ENCODE peak calls at places on chromosomes 12 and 14, in ten cellular contexts. P is cardiac muscle cell, O is HCT116, Z is fibroblast of pulmonary artery, A is K562, M is left lung, D is neural progenitor cell, R is psoas muscle, K is H7, W is cardiac fibroblast. H is an unnamed sample.

GRCh38 chr12:93050026-93050747 is 121.1 kb upstream of the EEA1 start:
- DNase-seq in P (peak), O (no peak), Z (peak), A (no peak), M (no peak), D (no peak), R (no peak), K (no peak), W (peak), H (peak)

GRCh38 chr12:99618657-99619056 is 28.9 kb upstream of the GARIN6 start:
- DNase-seq in P (no peak), O (no peak), Z (no peak), A (no peak), M (no peak), D (no peak), R (no peak), K (no peak), W (no peak), H (no peak)

GRCh38 chr12:102806110-102806509 is 110.9 kb downstream of the PAH start:
- DNase-seq in P (no peak), O (no peak), Z (no peak), A (no peak), M (no peak), D (no peak), R (peak), K (peak), W (no peak), H (no peak)

GRCh38 chr12:122094735-122095561 is 16.4 kb downstream of the MLXIP start:
- DNase-seq in P (peak), O (no peak), Z (peak), A (no peak), M (no peak), D (no peak), R (no peak), K (no peak), W (peak), H (no peak)

GRCh38 chr12:32107376-32108267 is 975 bp downstream of the BICD1 start:
- DNase-seq in P (peak), O (peak), Z (peak), A (peak), M (no peak), D (peak), R (no peak), K (no peak), W (peak), H (peak)

GRCh38 chr12:62873116-62873825 is 61.7 kb downstream of the PPM1H start:
- DNase-seq in P (no peak), O (no peak), Z (no peak), A (no peak), M (no peak), D (no peak), R (no peak), K (no peak), W (no peak), H (no peak)

GRCh38 chr14:68340262-68340661 is 452.6 kb downstream of the ZFP36L1 start:
- DNase-seq in P (no peak), O (no peak), Z (no peak), A (no peak), M (no peak), D (no peak), R (no peak), K (peak), W (no peak), H (no peak)

GRCh38 chr14:58650857-58651256 is 13.1 kb downstream of the DACT1 start:
- DNase-seq in P (no peak), O (no peak), Z (no peak), A (no peak), M (no peak), D (no peak), R (no peak), K (no peak), W (no peak), H (no peak)

GRCh38 chr12:10722502-10722904 is 620 bp downstream of the YBX3 start:
- DNase-seq in P (peak), O (no peak), Z (peak), A (peak), M (peak), D (peak), R (peak), K (peak), W (peak), H (no peak)

GRCh38 chr12:57611116-57611809 is at the start of gene ARHGEF25:
- DNase-seq in P (peak), O (no peak), Z (peak), A (peak), M (peak), D (peak), R (peak), K (peak), W (peak), H (peak)

GRCh38 chr14:105397350-105397931 is 897 bp upstream of the TEX22 start:
- DNase-seq in P (no peak), O (no peak), Z (no peak), A (no peak), M (no peak), D (no peak), R (peak), K (no peak), W (no peak), H (no peak)

GRCh38 chr14:64821651-64822050 is 58.1 kb downstream of the SPTB start:
- DNase-seq in P (no peak), O (no peak), Z (no peak), A (no peak), M (no peak), D (no peak), R (no peak), K (no peak), W (no peak), H (no peak)

DNA sequence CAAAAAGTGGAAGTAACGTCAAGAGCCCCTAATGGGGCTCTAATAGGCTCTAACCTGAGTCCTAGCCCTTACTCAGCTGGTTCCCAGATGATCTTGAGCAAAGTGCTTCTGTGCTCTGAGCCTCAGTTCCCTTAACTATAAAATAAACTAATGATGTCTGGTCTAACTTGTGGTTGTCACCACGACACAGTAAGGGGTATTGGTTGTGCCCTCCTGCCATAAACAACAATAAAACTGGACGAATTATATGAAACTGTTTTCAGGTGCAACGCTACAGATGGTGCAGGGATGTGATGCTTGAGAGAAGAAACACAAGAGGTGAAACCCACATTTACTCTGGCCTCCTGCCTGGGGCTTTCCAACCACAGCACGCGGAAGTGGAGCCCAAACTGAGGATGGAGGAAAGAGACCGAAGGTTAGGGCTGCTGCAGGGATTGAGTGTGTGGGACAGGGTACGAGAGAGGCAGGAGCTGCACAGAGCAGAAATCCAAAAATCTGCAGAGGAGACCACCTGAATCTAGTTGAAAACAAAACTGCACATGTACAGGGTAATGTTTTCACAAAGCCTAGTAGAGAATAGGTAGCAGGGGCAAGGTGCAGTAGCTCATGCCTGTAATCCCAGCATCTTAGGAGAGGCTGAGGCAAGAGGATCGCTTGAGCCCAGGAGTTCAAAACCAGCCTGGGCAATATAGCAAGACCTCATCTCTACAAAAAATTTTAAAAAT is 45.6 kb upstream of the BCL2L14 start:
- DNase-seq in P (no peak), O (no peak), Z (no peak), A (no peak), M (no peak), D (no peak), R (no peak), K (no peak), W (no peak), H (no peak)
- H3K4me3 ChIP-seq in P (no peak), O (no peak), Z (no peak), A (no peak), M (no peak), D (no peak), R (no peak), K (no peak), W (no peak), H (no peak)

DNA sequence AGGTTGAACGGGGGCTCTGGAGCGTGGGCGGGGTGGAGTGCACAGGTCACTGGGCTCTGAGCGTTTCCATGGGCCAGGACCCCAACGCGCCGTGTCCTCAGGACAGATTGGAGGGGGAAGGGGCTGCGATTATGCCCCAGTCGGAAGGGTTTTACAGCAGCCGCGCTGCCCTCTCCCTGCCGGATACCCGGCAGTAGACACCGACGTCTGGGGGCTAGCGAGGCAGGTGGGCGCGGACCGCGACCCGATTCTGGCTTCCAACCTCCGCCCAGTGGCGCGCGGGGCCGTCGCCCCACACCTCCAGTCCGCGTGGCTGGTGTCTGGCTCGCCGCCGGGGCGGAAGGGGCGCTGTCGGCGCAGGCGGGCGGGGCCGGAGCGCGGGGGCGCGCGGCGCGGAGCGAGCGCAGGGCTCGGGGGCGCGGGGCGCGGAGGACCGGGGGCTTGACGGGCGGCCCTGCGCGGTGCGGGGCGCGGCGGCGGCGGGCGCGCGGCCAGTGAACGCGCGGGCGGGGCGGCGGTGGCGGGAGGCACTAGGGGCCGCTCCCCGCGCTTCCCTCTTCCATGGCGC is 2.4 kb upstream of the KIF26A start:
- DNase-seq in P (no peak), O (no peak), Z (no peak), A (no peak), M (no peak), D (peak), R (peak), K (peak), W (no peak), H (no peak)
- H3K4me3 ChIP-seq in P (peak), O (no peak), Z (no peak), A (no peak), M (no peak), D (peak), R (peak), K (peak), W (no peak), H (peak)

GRCh38 chr14:99427632-99428315 is 52.9 kb downstream of the SETD3 start:
- DNase-seq in P (peak), O (no peak), Z (peak), A (no peak), M (no peak), D (no peak), R (no peak), K (no peak), W (peak), H (no peak)

GRCh38 chr14:99424306-99424877 is 56.3 kb downstream of the SETD3 start:
- DNase-seq in P (no peak), O (no peak), Z (no peak), A (no peak), M (no peak), D (no peak), R (no peak), K (peak), W (no peak), H (no peak)

GRCh38 chr14:99425272-99425681 is 55.4 kb downstream of the SETD3 start:
- DNase-seq in P (no peak), O (no peak), Z (no peak), A (no peak), M (peak), D (no peak), R (peak), K (no peak), W (no peak), H (no peak)

GRCh38 chr14:99426796-99427346 is 53.8 kb downstream of the SETD3 start:
- DNase-seq in P (no peak), O (no peak), Z (no peak), A (no peak), M (no peak), D (no peak), R (no peak), K (no peak), W (no peak), H (no peak)

DNA sequence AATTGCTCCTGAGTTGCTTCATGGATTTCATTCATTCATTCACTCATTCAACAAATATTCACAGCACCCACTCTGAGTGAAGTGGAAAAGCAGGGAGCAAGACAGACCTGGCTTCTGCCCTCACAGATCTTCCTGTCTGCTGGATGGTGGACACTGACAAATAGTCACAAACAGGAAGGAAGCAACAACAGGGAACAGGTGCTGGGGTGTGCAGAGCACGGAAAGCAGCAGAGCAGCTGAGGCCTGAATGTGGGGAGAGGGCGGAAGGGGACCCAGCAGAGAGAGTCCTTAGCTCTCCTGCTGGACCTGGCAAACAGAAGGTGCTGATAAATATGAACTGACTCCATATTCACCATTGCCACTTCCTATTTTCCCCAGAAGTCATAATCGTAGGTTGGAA is 54.4 kb downstream of the SETD3 start:
- DNase-seq in P (no peak), O (no peak), Z (no peak), A (no peak), M (no peak), D (no peak), R (no peak), K (no peak), W (no peak), H (no peak)
- H3K4me3 ChIP-seq in P (no peak), O (no peak), Z (no peak), A (no peak), M (no peak), D (no peak), R (no peak), K (no peak), W (no peak), H (no peak)

GRCh38 chr12:53985358-53985899 is 483 bp downstream of the HOXC10 start:
- DNase-seq in P (no peak), O (no peak), Z (no peak), A (no peak), M (no peak), D (no peak), R (peak), K (peak), W (no peak), H (no peak)
- H3K4me3 ChIP-seq in P (no peak), O (no peak), Z (no peak), A (no peak), M (no peak), D (no peak), R (peak), K (no peak), W (no peak), H (peak)

DNA sequence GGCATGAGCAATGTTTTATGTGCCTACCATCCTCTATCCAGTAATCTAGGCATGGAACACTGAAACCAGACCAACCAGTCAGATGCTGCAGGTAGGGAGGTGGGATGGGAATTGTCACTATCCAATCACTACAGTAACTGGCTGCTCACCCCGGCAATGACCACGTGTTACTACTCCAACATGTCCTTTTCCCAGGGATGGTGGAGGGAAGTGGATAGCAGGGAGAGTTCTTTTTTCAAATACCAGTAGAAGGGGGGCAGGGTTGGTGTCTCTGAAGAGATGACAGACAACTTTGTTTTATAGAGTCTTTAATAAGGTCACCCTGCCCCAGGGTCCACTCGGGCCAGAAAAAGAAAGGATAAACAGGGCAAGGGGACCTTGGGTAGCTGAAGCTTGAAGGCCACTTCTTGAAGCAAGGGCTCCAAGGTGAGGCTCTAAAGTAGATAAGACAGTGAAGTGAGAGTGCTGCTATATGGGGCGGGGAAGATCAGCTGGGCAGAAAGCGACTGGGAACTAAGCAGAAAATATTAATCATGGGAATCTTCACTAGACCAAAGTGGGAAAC is 14.7 kb upstream of the CDH24 start:
- DNase-seq in P (no peak), O (no peak), Z (no peak), A (no peak), M (no peak), D (peak), R (no peak), K (peak), W (no peak), H (no peak)
- H3K4me3 ChIP-seq in P (peak), O (peak), Z (peak), A (peak), M (no peak), D (peak), R (peak), K (no peak), W (no peak), H (no peak)

GRCh38 chr12:12559699-12560296 is 2.9 kb downstream of the DUSP16 start:
- DNase-seq in P (no peak), O (no peak), Z (no peak), A (no peak), M (no peak), D (no peak), R (no peak), K (no peak), W (no peak), H (no peak)
- H3K4me3 ChIP-seq in P (peak), O (no peak), Z (peak), A (peak), M (no peak), D (peak), R (peak), K (no peak), W (no peak), H (peak)

GRCh38 chr14:96512602-96513397 is 10.6 kb downstream of the PAPOLA start:
- DNase-seq in P (no peak), O (no peak), Z (no peak), A (no peak), M (no peak), D (no peak), R (no peak), K (peak), W (no peak), H (peak)
- H3K4me3 ChIP-seq in P (no peak), O (no peak), Z (no peak), A (no peak), M (no peak), D (peak), R (no peak), K (no peak), W (no peak), H (no peak)

DNA sequence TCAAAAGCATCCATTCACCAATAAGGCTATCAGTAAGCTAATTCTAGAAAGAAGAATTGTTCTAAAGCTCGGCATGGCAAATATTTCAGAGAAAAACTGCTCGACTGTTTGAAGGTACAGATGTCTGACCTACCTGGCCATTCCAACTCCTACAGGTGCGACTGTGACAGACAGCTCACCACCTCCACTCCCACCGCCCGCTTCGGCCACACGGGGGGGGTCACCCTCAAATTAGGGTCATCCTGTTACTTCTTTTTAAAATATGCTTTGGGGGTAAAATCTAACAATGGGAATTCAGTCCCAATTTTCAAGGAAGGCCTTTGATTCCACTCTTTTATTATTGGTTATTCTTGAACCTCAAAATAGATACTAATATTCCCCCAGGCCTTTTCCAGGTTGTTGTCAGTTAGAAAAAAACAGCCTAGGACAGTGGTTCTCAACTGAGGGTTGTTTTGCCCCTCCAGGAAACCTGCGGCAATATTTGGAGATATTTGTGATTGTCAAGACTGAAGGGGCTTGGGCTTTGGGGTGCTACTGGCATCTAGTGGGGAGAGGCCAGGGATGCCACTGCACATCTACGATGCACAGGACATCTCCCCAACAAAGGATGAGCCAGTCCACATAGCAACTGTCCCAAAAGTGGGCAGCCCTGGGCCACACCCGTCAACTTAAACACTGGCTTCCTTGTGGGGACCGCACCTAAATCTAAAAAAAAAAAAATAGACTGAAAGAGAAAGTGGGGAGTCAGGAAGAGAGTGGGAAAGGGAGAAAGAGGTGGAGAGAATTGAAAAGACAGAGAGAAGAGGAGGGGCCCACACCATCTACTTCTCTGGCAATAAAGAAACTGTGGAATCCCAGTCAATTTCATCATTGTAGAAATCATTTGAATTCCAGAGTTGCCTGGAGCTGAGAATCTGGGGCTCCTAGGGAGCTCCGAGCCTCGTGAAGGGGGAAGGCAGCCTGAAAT is 81.0 kb downstream of the BCL11B start:
- DNase-seq in P (no peak), O (no peak), Z (no peak), A (no peak), M (no peak), D (no peak), R (no peak), K (no peak), W (no peak), H (no peak)
- H3K4me3 ChIP-seq in P (no peak), O (no peak), Z (no peak), A (no peak), M (no peak), D (no peak), R (peak), K (no peak), W (no peak), H (no peak)